ENCODE peak calls at places on chromosome 21, in ten cellular contexts. One of them, this sample, is unnamed.

GRCh38 chr21:36065497-36066036 is 4.3 kb upstream of the CBR1 start:
- DNase-seq in NCI-H1417: no peak
- DNase-seq in activated CD4-positive, CD25-positive, alpha-beta regulatory T cell: no peak
- DNase-seq in AG04450: no peak
- DNase-seq in GDM1: peak
- DNase-seq in choroid plexus epithelial cell: peak
- DNase-seq in HT1080: peak
- DNase-seq in HCEC 1CT: peak
- DNase-seq in glomerular endothelial cell: peak
- DNase-seq in Karpas-422: no peak
- DNase-seq in this sample: peak

GRCh38 chr21:40386301-40386911 is 460.6 kb downstream of the DSCAM start:
- DNase-seq in NCI-H1417: peak
- DNase-seq in activated CD4-positive, CD25-positive, alpha-beta regulatory T cell: peak
- DNase-seq in AG04450: no peak
- DNase-seq in GDM1: peak
- DNase-seq in choroid plexus epithelial cell: no peak
- DNase-seq in HT1080: peak
- DNase-seq in HCEC 1CT: no peak
- DNase-seq in glomerular endothelial cell: no peak
- DNase-seq in Karpas-422: peak
- DNase-seq in this sample: peak

GRCh38 chr21:31416465-31416864 is 72.4 kb upstream of the TIAM1 start:
- DNase-seq in NCI-H1417: no peak
- DNase-seq in activated CD4-positive, CD25-positive, alpha-beta regulatory T cell: no peak
- DNase-seq in AG04450: no peak
- DNase-seq in GDM1: no peak
- DNase-seq in choroid plexus epithelial cell: peak
- DNase-seq in HT1080: no peak
- DNase-seq in HCEC 1CT: no peak
- DNase-seq in glomerular endothelial cell: no peak
- DNase-seq in Karpas-422: no peak
- DNase-seq in this sample: peak

GRCh38 chr21:15706686-15707085 is 23.1 kb upstream of the USP25 start:
- DNase-seq in NCI-H1417: no peak
- DNase-seq in activated CD4-positive, CD25-positive, alpha-beta regulatory T cell: no peak
- DNase-seq in AG04450: peak
- DNase-seq in GDM1: no peak
- DNase-seq in choroid plexus epithelial cell: peak
- DNase-seq in HT1080: peak
- DNase-seq in HCEC 1CT: peak
- DNase-seq in glomerular endothelial cell: no peak
- DNase-seq in Karpas-422: no peak
- DNase-seq in this sample: peak

GRCh38 chr21:35376406-35377135 is 327.5 kb upstream of the RUNX1 start:
- DNase-seq in NCI-H1417: no peak
- DNase-seq in activated CD4-positive, CD25-positive, alpha-beta regulatory T cell: no peak
- DNase-seq in AG04450: no peak
- DNase-seq in GDM1: no peak
- DNase-seq in choroid plexus epithelial cell: peak
- DNase-seq in HT1080: no peak
- DNase-seq in HCEC 1CT: no peak
- DNase-seq in glomerular endothelial cell: no peak
- DNase-seq in Karpas-422: no peak
- DNase-seq in this sample: no peak

GRCh38 chr21:46110499-46111192 is 12.7 kb downstream of the COL6A2 start:
- DNase-seq in NCI-H1417: no peak
- DNase-seq in activated CD4-positive, CD25-positive, alpha-beta regulatory T cell: no peak
- DNase-seq in AG04450: no peak
- DNase-seq in GDM1: no peak
- DNase-seq in choroid plexus epithelial cell: no peak
- DNase-seq in HT1080: no peak
- DNase-seq in HCEC 1CT: no peak
- DNase-seq in glomerular endothelial cell: no peak
- DNase-seq in Karpas-422: no peak
- DNase-seq in this sample: no peak

GRCh38 chr21:17859661-17860060 is 40.5 kb upstream of the C21orf91 start:
- DNase-seq in NCI-H1417: no peak
- DNase-seq in activated CD4-positive, CD25-positive, alpha-beta regulatory T cell: no peak
- DNase-seq in AG04450: no peak
- DNase-seq in GDM1: no peak
- DNase-seq in choroid plexus epithelial cell: no peak
- DNase-seq in HT1080: no peak
- DNase-seq in HCEC 1CT: no peak
- DNase-seq in glomerular endothelial cell: no peak
- DNase-seq in Karpas-422: no peak
- DNase-seq in this sample: no peak

GRCh38 chr21:34526618-34527290 is 14.7 kb upstream of the KCNE1 start:
- DNase-seq in NCI-H1417: no peak
- DNase-seq in activated CD4-positive, CD25-positive, alpha-beta regulatory T cell: no peak
- DNase-seq in AG04450: peak
- DNase-seq in GDM1: no peak
- DNase-seq in choroid plexus epithelial cell: peak
- DNase-seq in HT1080: peak
- DNase-seq in HCEC 1CT: peak
- DNase-seq in glomerular endothelial cell: peak
- DNase-seq in Karpas-422: no peak
- DNase-seq in this sample: peak

GRCh38 chr21:46455575-46456385 is 2.9 kb upstream of the DIP2A start:
- DNase-seq in NCI-H1417: no peak
- DNase-seq in activated CD4-positive, CD25-positive, alpha-beta regulatory T cell: no peak
- DNase-seq in AG04450: no peak
- DNase-seq in GDM1: no peak
- DNase-seq in choroid plexus epithelial cell: peak
- DNase-seq in HT1080: peak
- DNase-seq in HCEC 1CT: peak
- DNase-seq in glomerular endothelial cell: peak
- DNase-seq in Karpas-422: no peak
- DNase-seq in this sample: peak

GRCh38 chr21:43768868-43769167 is 7.3 kb downstream of the CSTB start:
- DNase-seq in NCI-H1417: no peak
- DNase-seq in activated CD4-positive, CD25-positive, alpha-beta regulatory T cell: no peak
- DNase-seq in AG04450: no peak
- DNase-seq in GDM1: no peak
- DNase-seq in choroid plexus epithelial cell: peak
- DNase-seq in HT1080: no peak
- DNase-seq in HCEC 1CT: no peak
- DNase-seq in glomerular endothelial cell: no peak
- DNase-seq in Karpas-422: no peak
- DNase-seq in this sample: no peak

GRCh38 chr21:38494688-38495087 is 3.6 kb downstream of the ERG start:
- DNase-seq in NCI-H1417: no peak
- DNase-seq in activated CD4-positive, CD25-positive, alpha-beta regulatory T cell: no peak
- DNase-seq in AG04450: no peak
- DNase-seq in GDM1: peak
- DNase-seq in choroid plexus epithelial cell: peak
- DNase-seq in HT1080: no peak
- DNase-seq in HCEC 1CT: no peak
- DNase-seq in glomerular endothelial cell: no peak
- DNase-seq in Karpas-422: no peak
- DNase-seq in this sample: no peak

GRCh38 chr21:42208801-42209490 is 10.0 kb upstream of the ABCG1 start:
- DNase-seq in NCI-H1417: no peak
- DNase-seq in activated CD4-positive, CD25-positive, alpha-beta regulatory T cell: no peak
- DNase-seq in AG04450: no peak
- DNase-seq in GDM1: no peak
- DNase-seq in choroid plexus epithelial cell: no peak
- DNase-seq in HT1080: no peak
- DNase-seq in HCEC 1CT: no peak
- DNase-seq in glomerular endothelial cell: no peak
- DNase-seq in Karpas-422: no peak
- DNase-seq in this sample: no peak

GRCh38 chr21:29322570-29322957 is 23.8 kb downstream of the BACH1 start:
- DNase-seq in NCI-H1417: no peak
- DNase-seq in activated CD4-positive, CD25-positive, alpha-beta regulatory T cell: no peak
- DNase-seq in AG04450: no peak
- DNase-seq in GDM1: no peak
- DNase-seq in choroid plexus epithelial cell: no peak
- DNase-seq in HT1080: no peak
- DNase-seq in HCEC 1CT: no peak
- DNase-seq in glomerular endothelial cell: no peak
- DNase-seq in Karpas-422: no peak
- DNase-seq in this sample: no peak

GRCh38 chr21:21963911-21964310 is 965.7 kb downstream of the NCAM2 start:
- DNase-seq in NCI-H1417: no peak
- DNase-seq in activated CD4-positive, CD25-positive, alpha-beta regulatory T cell: no peak
- DNase-seq in AG04450: no peak
- DNase-seq in GDM1: no peak
- DNase-seq in choroid plexus epithelial cell: no peak
- DNase-seq in HT1080: peak
- DNase-seq in HCEC 1CT: no peak
- DNase-seq in glomerular endothelial cell: no peak
- DNase-seq in Karpas-422: no peak
- DNase-seq in this sample: no peak

GRCh38 chr21:45317401-45318145 is 29.9 kb upstream of the POFUT2 start:
- DNase-seq in NCI-H1417: no peak
- DNase-seq in activated CD4-positive, CD25-positive, alpha-beta regulatory T cell: no peak
- DNase-seq in AG04450: peak
- DNase-seq in GDM1: no peak
- DNase-seq in choroid plexus epithelial cell: peak
- DNase-seq in HT1080: peak
- DNase-seq in HCEC 1CT: peak
- DNase-seq in glomerular endothelial cell: peak
- DNase-seq in Karpas-422: no peak
- DNase-seq in this sample: peak

GRCh38 chr21:45592208-45592619 is 50.0 kb upstream of the SLC19A1 start:
- DNase-seq in NCI-H1417: no peak
- DNase-seq in activated CD4-positive, CD25-positive, alpha-beta regulatory T cell: peak
- DNase-seq in AG04450: no peak
- DNase-seq in GDM1: no peak
- DNase-seq in choroid plexus epithelial cell: peak
- DNase-seq in HT1080: no peak
- DNase-seq in HCEC 1CT: no peak
- DNase-seq in glomerular endothelial cell: no peak
- DNase-seq in Karpas-422: peak
- DNase-seq in this sample: no peak

GRCh38 chr21:26148071-26148470 is 22.5 kb downstream of the APP start:
- DNase-seq in NCI-H1417: no peak
- DNase-seq in activated CD4-positive, CD25-positive, alpha-beta regulatory T cell: no peak
- DNase-seq in AG04450: no peak
- DNase-seq in GDM1: no peak
- DNase-seq in choroid plexus epithelial cell: peak
- DNase-seq in HT1080: peak
- DNase-seq in HCEC 1CT: no peak
- DNase-seq in glomerular endothelial cell: no peak
- DNase-seq in Karpas-422: no peak
- DNase-seq in this sample: no peak

This sample was measured in fibroblast of lung.